ENCODE peak calls at places on chromosomes 13 and 19, in six cellular contexts. One of them, this sample, is unnamed.

GRCh38 chr19:4327252-4327876 is 11.3 kb downstream of the STAP2 start:
- DNase-seq in uterus: peak; percentile 69
- DNase-seq in heart left ventricle: peak; percentile 61
- DNase-seq in IMR-90: peak; percentile 13
- DNase-seq in transverse colon: peak; percentile 83
- DNase-seq in gastrocnemius medialis: no peak
- DNase-seq in this sample: peak; percentile 62

GRCh38 chr19:31491246-31491645 is 142.0 kb upstream of the TSHZ3 start:
- DNase-seq in uterus: no peak
- DNase-seq in heart left ventricle: no peak
- DNase-seq in IMR-90: no peak
- DNase-seq in transverse colon: no peak
- DNase-seq in gastrocnemius medialis: no peak
- DNase-seq in this sample: no peak

GRCh38 chr13:114096031-114096485 is 36.4 kb downstream of the RASA3 start:
- DNase-seq in uterus: no peak
- DNase-seq in heart left ventricle: no peak
- DNase-seq in IMR-90: no peak
- DNase-seq in transverse colon: no peak
- DNase-seq in gastrocnemius medialis: no peak
- DNase-seq in this sample: no peak

GRCh38 chr19:38686530-38686888 is 39.1 kb downstream of the ACTN4 start:
- DNase-seq in uterus: no peak
- DNase-seq in heart left ventricle: no peak
- DNase-seq in IMR-90: no peak
- DNase-seq in transverse colon: peak; percentile 37
- DNase-seq in gastrocnemius medialis: no peak
- DNase-seq in this sample: no peak

GRCh38 chr13:61286148-61286745 is 129.4 kb downstream of the PCDH20 start:
- DNase-seq in uterus: no peak
- DNase-seq in heart left ventricle: no peak
- DNase-seq in IMR-90: no peak
- DNase-seq in transverse colon: no peak
- DNase-seq in gastrocnemius medialis: no peak
- DNase-seq in this sample: no peak

GRCh38 chr19:52942371-52943133 is 19.3 kb upstream of the ZNF888 start:
- DNase-seq in uterus: peak; percentile 98
- DNase-seq in heart left ventricle: peak; percentile 89
- DNase-seq in IMR-90: peak; percentile 75
- DNase-seq in transverse colon: peak; percentile 98
- DNase-seq in gastrocnemius medialis: peak; percentile 68
- DNase-seq in this sample: peak; percentile 94

GRCh38 chr19:5966941-5967340 is 11.0 kb downstream of the RANBP3 start:
- DNase-seq in uterus: no peak
- DNase-seq in heart left ventricle: no peak
- DNase-seq in IMR-90: no peak
- DNase-seq in transverse colon: no peak
- DNase-seq in gastrocnemius medialis: no peak
- DNase-seq in this sample: no peak

GRCh38 chr13:35711909-35712308 is 235.4 kb upstream of the MAB21L1 start:
- DNase-seq in uterus: no peak
- DNase-seq in heart left ventricle: no peak
- DNase-seq in IMR-90: no peak
- DNase-seq in transverse colon: no peak
- DNase-seq in gastrocnemius medialis: no peak
- DNase-seq in this sample: no peak

GRCh38 chr19:7417671-7418324 is 69.1 kb downstream of the ARHGEF18 start:
- DNase-seq in uterus: no peak
- DNase-seq in heart left ventricle: no peak
- DNase-seq in IMR-90: peak; percentile 30
- DNase-seq in transverse colon: no peak
- DNase-seq in gastrocnemius medialis: no peak
- DNase-seq in this sample: no peak

GRCh38 chr13:98581971-98582702 is 5.2 kb upstream of the STK24 start:
- DNase-seq in uterus: no peak
- DNase-seq in heart left ventricle: no peak
- DNase-seq in IMR-90: peak; percentile 85
- DNase-seq in transverse colon: no peak
- DNase-seq in gastrocnemius medialis: no peak
- DNase-seq in this sample: no peak

GRCh38 chr19:55493052-55493649 is 4.9 kb downstream of the SSC5D start:
- DNase-seq in uterus: peak; percentile 86
- DNase-seq in heart left ventricle: peak; percentile 55
- DNase-seq in IMR-90: peak; percentile 67
- DNase-seq in transverse colon: no peak
- DNase-seq in gastrocnemius medialis: no peak
- DNase-seq in this sample: no peak

GRCh38 chr13:30735025-30735967 is at the start of gene ALOX5AP:
- DNase-seq in uterus: no peak
- DNase-seq in heart left ventricle: no peak
- DNase-seq in IMR-90: no peak
- DNase-seq in transverse colon: peak; percentile 44
- DNase-seq in gastrocnemius medialis: no peak
- DNase-seq in this sample: no peak

GRCh38 chr19:56477429-56478338 is 539 bp upstream of the ZNF667 start:
- DNase-seq in uterus: peak; percentile 91
- DNase-seq in heart left ventricle: peak; percentile 93
- DNase-seq in IMR-90: peak; percentile 91
- DNase-seq in transverse colon: peak; percentile 73
- DNase-seq in gastrocnemius medialis: peak; percentile 73
- DNase-seq in this sample: peak; percentile 95

GRCh38 chr13:40079721-40080120 is 424.3 kb downstream of the COG6 start:
- DNase-seq in uterus: no peak
- DNase-seq in heart left ventricle: no peak
- DNase-seq in IMR-90: no peak
- DNase-seq in transverse colon: no peak
- DNase-seq in gastrocnemius medialis: no peak
- DNase-seq in this sample: no peak

GRCh38 chr13:44271031-44271433 is 102.6 kb upstream of the SERP2 start:
- DNase-seq in uterus: no peak
- DNase-seq in heart left ventricle: no peak
- DNase-seq in IMR-90: peak; percentile 85
- DNase-seq in transverse colon: no peak
- DNase-seq in gastrocnemius medialis: peak; percentile 68
- DNase-seq in this sample: no peak
- H3K27ac ChIP-seq in uterus: peak overlapping the region; percentile 94
- H3K27ac ChIP-seq in heart left ventricle: peak overlapping the region; percentile 70
- H3K27ac ChIP-seq in IMR-90: peak overlapping the region; percentile 40
- H3K27ac ChIP-seq in transverse colon: peak overlapping the region; percentile 69
- H3K27ac ChIP-seq in gastrocnemius medialis: peak overlapping the region; percentile 96
- H3K27ac ChIP-seq in this sample: no peak overlapping the region

GRCh38 chr19:45444318-45445041 is 20.8 kb upstream of the ERCC1 start:
- DNase-seq in uterus: peak; percentile 97
- DNase-seq in heart left ventricle: peak; percentile 97
- DNase-seq in IMR-90: peak; percentile 70
- DNase-seq in transverse colon: peak; percentile 96
- DNase-seq in gastrocnemius medialis: peak; percentile 84
- DNase-seq in this sample: peak; percentile 95
- TF ChIP-seq POLR2A in uterus: peak; percentile 67
- TF ChIP-seq POLR2A in heart left ventricle: peak; percentile 50
- TF ChIP-seq POLR2A in IMR-90: peak; percentile 66
- TF ChIP-seq POLR2A in transverse colon: peak; percentile 45
- TF ChIP-seq POLR2A in gastrocnemius medialis: peak; percentile 40
- TF ChIP-seq POLR2A in this sample: no peak

GRCh38 chr19:29668746-29669609 is 3.7 kb downstream of the PLEKHF1 start:
- DNase-seq in uterus: no peak
- DNase-seq in heart left ventricle: no peak
- DNase-seq in IMR-90: no peak
- DNase-seq in transverse colon: no peak
- DNase-seq in gastrocnemius medialis: no peak
- DNase-seq in this sample: no peak

GRCh38 chr19:29667941-29668340 is 2.7 kb downstream of the PLEKHF1 start:
- DNase-seq in uterus: no peak
- DNase-seq in heart left ventricle: no peak
- DNase-seq in IMR-90: no peak
- DNase-seq in transverse colon: peak; percentile 56
- DNase-seq in gastrocnemius medialis: no peak
- DNase-seq in this sample: no peak

GRCh38 chr19:29665826-29666633 is 769 bp downstream of the PLEKHF1 start:
- DNase-seq in uterus: peak; percentile 68
- DNase-seq in heart left ventricle: peak; percentile 63
- DNase-seq in IMR-90: peak; percentile 66
- DNase-seq in transverse colon: peak; percentile 41
- DNase-seq in gastrocnemius medialis: peak; percentile 56
- DNase-seq in this sample: peak; percentile 53

GRCh38 chr19:29666634-29667389 is 1.6 kb downstream of the PLEKHF1 start:
- DNase-seq in uterus: peak; percentile 87
- DNase-seq in heart left ventricle: peak; percentile 82
- DNase-seq in IMR-90: peak; percentile 64
- DNase-seq in transverse colon: peak; percentile 55
- DNase-seq in gastrocnemius medialis: no peak
- DNase-seq in this sample: peak; percentile 80

DNA sequence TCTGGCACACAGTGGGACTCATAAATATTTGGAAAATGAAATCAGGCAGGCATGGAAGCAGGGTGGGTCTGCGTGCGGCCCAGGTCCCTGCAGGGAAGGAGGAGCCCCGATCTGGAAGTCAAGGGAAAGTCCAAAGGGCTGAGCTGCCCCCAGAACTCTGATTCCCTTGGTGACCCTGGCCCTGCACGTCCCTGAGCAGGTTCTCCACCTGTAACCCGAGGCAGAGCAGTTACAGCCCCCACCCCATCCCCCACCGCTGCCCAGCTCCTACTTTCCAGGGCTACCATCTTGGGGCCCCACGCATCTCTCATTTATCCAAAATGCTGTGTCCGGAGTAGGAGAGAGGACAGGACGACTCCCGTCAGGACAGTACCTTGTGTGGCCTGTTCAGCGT is 2.1 kb downstream of the PLEKHF1 start:
- DNase-seq in uterus: no peak
- DNase-seq in heart left ventricle: no peak
- DNase-seq in IMR-90: no peak
- DNase-seq in transverse colon: no peak
- DNase-seq in gastrocnemius medialis: no peak
- DNase-seq in this sample: no peak
- H3K27ac ChIP-seq in uterus: peak overlapping the region; percentile 96
- H3K27ac ChIP-seq in heart left ventricle: peak overlapping the region; percentile 96
- H3K27ac ChIP-seq in IMR-90: peak overlapping the region; percentile 62
- H3K27ac ChIP-seq in transverse colon: peak overlapping the region; percentile 83
- H3K27ac ChIP-seq in gastrocnemius medialis: peak overlapping the region; percentile 100
- H3K27ac ChIP-seq in this sample: no peak overlapping the region

GRCh38 chr13:29255567-29255966 is 339.9 kb downstream of the SLC7A1 start:
- DNase-seq in uterus: no peak
- DNase-seq in heart left ventricle: no peak
- DNase-seq in IMR-90: no peak
- DNase-seq in transverse colon: no peak
- DNase-seq in gastrocnemius medialis: no peak
- DNase-seq in this sample: no peak

GRCh38 chr13:29260684-29261083 is 334.8 kb downstream of the SLC7A1 start:
- DNase-seq in uterus: no peak
- DNase-seq in heart left ventricle: no peak
- DNase-seq in IMR-90: no peak
- DNase-seq in transverse colon: no peak
- DNase-seq in gastrocnemius medialis: no peak
- DNase-seq in this sample: peak; percentile 17

GRCh38 chr13:29254971-29255370 is 340.5 kb downstream of the SLC7A1 start:
- DNase-seq in uterus: no peak
- DNase-seq in heart left ventricle: no peak
- DNase-seq in IMR-90: no peak
- DNase-seq in transverse colon: no peak
- DNase-seq in gastrocnemius medialis: no peak
- DNase-seq in this sample: no peak
- TF ChIP-seq POLR2A in uterus: no peak
- TF ChIP-seq POLR2A in heart left ventricle: no peak
- TF ChIP-seq POLR2A in IMR-90: no peak
- TF ChIP-seq POLR2A in transverse colon: no peak
- TF ChIP-seq POLR2A in gastrocnemius medialis: no peak
- TF ChIP-seq POLR2A in this sample: no peak

DNA sequence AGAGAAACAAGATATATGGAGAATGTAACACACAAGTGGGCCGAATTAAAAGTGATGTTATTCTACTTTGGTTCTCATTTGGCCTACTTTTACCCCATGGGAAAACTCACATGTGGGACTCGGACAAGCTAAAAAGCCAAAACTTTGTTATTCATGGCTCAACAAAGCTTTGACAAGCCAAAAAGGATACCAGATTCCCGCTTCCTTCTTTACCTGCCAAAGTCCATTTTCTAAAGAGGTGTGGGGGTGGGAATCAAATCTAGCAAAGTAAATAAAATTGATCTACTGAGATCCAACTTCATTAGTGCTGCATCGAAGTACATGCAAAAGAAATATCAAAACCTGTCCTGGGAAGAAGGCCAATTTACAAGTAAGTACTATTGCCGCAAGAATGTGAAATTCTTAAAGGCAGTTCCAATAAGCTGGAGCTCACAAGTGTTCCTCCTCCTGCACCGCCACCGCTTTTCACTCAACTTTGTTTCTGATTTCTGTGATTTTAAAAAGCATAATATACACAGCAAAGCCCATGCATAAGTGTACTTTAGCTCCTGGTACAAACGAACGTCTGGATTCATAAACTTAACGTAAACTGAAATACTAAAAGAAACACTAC is 1.1 kb downstream of the LNX2 start:
- DNase-seq in uterus: no peak
- DNase-seq in heart left ventricle: no peak
- DNase-seq in IMR-90: peak; percentile 55
- DNase-seq in transverse colon: no peak
- DNase-seq in gastrocnemius medialis: no peak
- DNase-seq in this sample: no peak
- H3K27ac ChIP-seq in uterus: peak overlapping the region; percentile 96
- H3K27ac ChIP-seq in heart left ventricle: peak overlapping the region; percentile 95
- H3K27ac ChIP-seq in IMR-90: no peak overlapping the region
- H3K27ac ChIP-seq in transverse colon: peak overlapping the region; percentile 99
- H3K27ac ChIP-seq in gastrocnemius medialis: peak overlapping the region; percentile 100
- H3K27ac ChIP-seq in this sample: peak overlapping the region; percentile 90

This sample was measured in testis.